ENCODE peak calls at places on chromosomes 4 and X, in seven cellular contexts. I is fibroblast of lung; Z is substantia nigra; R is CD8-positive, alpha-beta T cell; E is neuronal stem cell; T is lung; Q is AG04450. L is an unnamed sample.
A peak's percentile ranks its signal among the peaks of the same experiment; 100 is the strongest.

GRCh38 chrX:83260288-83260687 is 247.8 kb upstream of the POU3F4 start:
- DNase-seq in I (no peak), Z (no peak), R (no peak), E (no peak), T (no peak), Q (no peak), L (no peak)

GRCh38 chr4:97493815-97494518 is 649.3 kb downstream of the STPG2 start:
- DNase-seq in I (peak; percentile 45), Z (no peak), R (no peak), E (no peak), T (no peak), Q (no peak), L (no peak)

GRCh38 chr4:190014771-190015537 is 12.1 kb downstream of the FRG2 start:
- DNase-seq in I (no peak), Z (no peak), R (no peak), E (no peak), T (no peak), Q (no peak), L (no peak)

GRCh38 chr4:77035153-77035552 is 40.6 kb downstream of the CCNI start:
- DNase-seq in I (no peak), Z (no peak), R (no peak), E (no peak), T (no peak), Q (no peak), L (no peak)

GRCh38 chr4:186749611-186750281 is 26.1 kb upstream of the FAT1 start:
- DNase-seq in I (no peak), Z (no peak), R (no peak), E (no peak), T (no peak), Q (no peak), L (no peak)

GRCh38 chr4:48262926-48263325 is 6.7 kb downstream of the TEC start:
- DNase-seq in I (peak; percentile 69), Z (no peak), R (no peak), E (no peak), T (no peak), Q (no peak), L (no peak)

GRCh38 chrX:39729834-39730670 is 367.7 kb downstream of the BCOR start:
- DNase-seq in I (peak; percentile 67), Z (no peak), R (no peak), E (peak; percentile 14), T (no peak), Q (no peak), L (no peak)

GRCh38 chr4:109912706-109913621 is at the start of gene EGF:
- DNase-seq in I (peak; percentile 82), Z (no peak), R (no peak), E (peak; percentile 41), T (no peak), Q (no peak), L (no peak)

GRCh38 chrX:40947276-40947675 is 138.0 kb upstream of the USP9X start:
- DNase-seq in I (peak; percentile 83), Z (no peak), R (no peak), E (no peak), T (no peak), Q (no peak), L (no peak)

GRCh38 chr4:4472344-4472958 is 69.4 kb downstream of the STX18 start:
- DNase-seq in I (peak; percentile 30), Z (no peak), R (no peak), E (no peak), T (no peak), Q (no peak), L (no peak)

GRCh38 chr4:8319731-8320385 is 50.3 kb downstream of the HTRA3 start:
- DNase-seq in I (peak; percentile 20), Z (no peak), R (no peak), E (no peak), T (no peak), Q (no peak), L (no peak)

GRCh38 chr4:116197317-116197809 is 888.0 kb downstream of the TRAM1L1 start:
- DNase-seq in I (no peak), Z (no peak), R (no peak), E (no peak), T (no peak), Q (no peak), L (no peak)

GRCh38 chr4:107682306-107682705 is 37.7 kb downstream of the PAPSS1 start:
- DNase-seq in I (no peak), Z (no peak), R (no peak), E (no peak), T (no peak), Q (no peak), L (no peak)

GRCh38 chrX:21741378-21741777 is 16.5 kb downstream of the SMPX start:
- DNase-seq in I (no peak), Z (no peak), R (no peak), E (no peak), T (no peak), Q (no peak), L (no peak)

GRCh38 chrX:21738950-21739287 is 19.0 kb downstream of the SMPX start:
- DNase-seq in I (no peak), Z (no peak), R (no peak), E (no peak), T (no peak), Q (no peak), L (no peak)

GRCh38 chrX:21735753-21736127 is 22.2 kb downstream of the SMPX start:
- DNase-seq in I (peak; percentile 68), Z (no peak), R (no peak), E (no peak), T (no peak), Q (no peak), L (no peak)

GRCh38 chrX:21740329-21741274 is 17.3 kb downstream of the SMPX start:
- DNase-seq in I (peak; percentile 29), Z (no peak), R (no peak), E (no peak), T (no peak), Q (no peak), L (no peak)

GRCh38 chrX:21738145-21738949 is 19.6 kb downstream of the SMPX start:
- DNase-seq in I (peak; percentile 31), Z (no peak), R (no peak), E (peak; percentile 18), T (no peak), Q (no peak), L (no peak)
- H3K27ac ChIP-seq in I (no peak overlapping the region), Z (no peak overlapping the region), R (no peak overlapping the region), E (no peak overlapping the region), T (no peak overlapping the region), Q (no peak overlapping the region), L (no peak overlapping the region)

DNA sequence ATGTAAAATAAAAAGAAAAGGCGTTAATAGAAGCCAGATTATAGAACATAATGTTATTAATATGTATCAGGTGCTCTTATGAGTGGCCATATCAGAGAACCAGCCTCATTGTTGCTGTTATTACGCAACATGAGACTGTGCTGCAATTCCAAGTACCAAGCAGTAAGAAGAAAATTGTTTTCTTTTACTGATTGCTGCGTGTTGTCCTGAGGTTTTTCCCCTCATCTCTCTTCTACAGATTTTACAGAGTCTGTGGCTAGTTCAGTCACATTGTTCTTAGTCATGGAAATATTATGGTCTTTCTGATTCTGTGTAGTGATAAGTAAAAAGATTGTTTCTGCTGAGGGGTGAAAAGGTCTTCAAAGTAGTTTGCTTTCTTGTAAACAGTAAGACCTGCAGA is 55.9 kb downstream of the NPNT start:
- DNase-seq in I (peak; percentile 44), Z (no peak), R (no peak), E (no peak), T (no peak), Q (no peak), L (no peak)
- H3K27ac ChIP-seq in I (no peak overlapping the region), Z (no peak overlapping the region), R (no peak overlapping the region), E (no peak overlapping the region), T (no peak overlapping the region), Q (no peak overlapping the region), L (no peak overlapping the region)

DNA sequence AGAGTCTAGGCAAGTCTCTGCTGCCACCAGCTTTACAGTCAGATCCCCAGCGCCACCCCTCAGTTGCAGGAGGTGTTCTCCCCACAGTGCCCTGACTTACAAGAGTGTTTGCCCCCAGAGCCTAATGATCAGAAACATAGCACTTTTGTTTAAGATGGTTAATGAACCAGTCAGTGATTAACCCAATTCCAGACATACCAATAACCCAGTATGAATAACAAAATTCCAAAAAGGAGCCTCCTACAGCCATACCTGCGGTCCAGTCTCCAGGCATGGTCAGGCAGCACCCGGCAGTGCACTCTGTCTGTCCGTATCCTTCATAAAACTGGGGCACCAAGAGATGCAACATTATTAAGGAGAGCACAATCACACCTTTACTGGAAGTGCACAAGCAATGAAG is 30.7 kb upstream of the CENPU start:
- DNase-seq in I (no peak), Z (no peak), R (no peak), E (no peak), T (no peak), Q (no peak), L (no peak)
- H3K27ac ChIP-seq in I (no peak overlapping the region), Z (no peak overlapping the region), R (no peak overlapping the region), E (no peak overlapping the region), T (no peak overlapping the region), Q (no peak overlapping the region), L (no peak overlapping the region)

GRCh38 chrX:50711907-50712306 is 102.1 kb downstream of the SHROOM4 start:
- DNase-seq in I (no peak), Z (no peak), R (no peak), E (no peak), T (no peak), Q (no peak), L (no peak)

GRCh38 chrX:50707955-50708694 is 105.9 kb downstream of the SHROOM4 start:
- DNase-seq in I (peak; percentile 37), Z (no peak), R (no peak), E (no peak), T (no peak), Q (no peak), L (no peak)

GRCh38 chrX:50704987-50705386 is 109.0 kb downstream of the SHROOM4 start:
- DNase-seq in I (no peak), Z (no peak), R (no peak), E (no peak), T (no peak), Q (no peak), L (no peak)

GRCh38 chrX:50704360-50704759 is 109.6 kb downstream of the SHROOM4 start:
- DNase-seq in I (peak; percentile 65), Z (no peak), R (no peak), E (no peak), T (no peak), Q (no peak), L (no peak)

DNA sequence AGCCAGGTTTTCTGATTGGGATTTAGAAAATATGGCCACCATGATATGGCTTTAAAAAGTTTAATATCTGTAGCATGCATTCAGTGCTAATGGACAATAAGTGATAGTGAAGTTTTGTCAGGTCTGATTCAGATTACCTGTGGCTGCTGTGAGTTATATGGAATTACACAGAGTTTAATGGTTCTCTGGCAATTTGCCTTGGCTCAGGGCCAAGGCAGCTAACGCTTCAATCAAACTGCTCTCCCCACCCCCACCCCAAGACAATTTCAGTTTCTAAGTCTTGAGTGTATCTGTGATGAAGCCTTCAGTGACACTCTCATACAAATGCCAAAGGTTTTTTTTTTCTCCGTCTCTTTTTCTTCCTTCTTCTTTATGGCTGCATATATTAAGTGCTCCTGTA is 106.6 kb downstream of the SHROOM4 start:
- DNase-seq in I (no peak), Z (no peak), R (no peak), E (no peak), T (no peak), Q (no peak), L (no peak)
- H3K27ac ChIP-seq in I (no peak overlapping the region), Z (no peak overlapping the region), R (no peak overlapping the region), E (no peak overlapping the region), T (no peak overlapping the region), Q (no peak overlapping the region), L (no peak overlapping the region)